ENCODE peak calls at places on chromosome 7, in eight cellular contexts. X, F, A, D, S, N, L and I are unnamed samples.

GRCh38 chr7:81367335-81367801 is 402.5 kb downstream of the HGF start:
- DNase-seq in S (peak), F (peak), L (peak), A (no peak), N (no peak), X (no peak), D (no peak), I (no peak)

GRCh38 chr7:537911-538634 is 18.4 kb upstream of the PDGFA start:
- DNase-seq in D (no peak), F (no peak), S (peak), L (peak), A (no peak), N (no peak), X (no peak), I (no peak)

GRCh38 chr7:44196450-44196872 is 4.3 kb upstream of the YKT6 start:
- DNase-seq in N (peak), X (no peak), F (no peak), A (peak), D (peak), S (no peak), L (no peak), I (no peak)

GRCh38 chr7:27709137-27710075 is 30.6 kb upstream of the TAX1BP1 start:
- DNase-seq in F (no peak), A (no peak), D (no peak), X (no peak), L (peak), S (no peak), N (no peak), I (no peak)

GRCh38 chr7:17058568-17058967 is 176.8 kb upstream of the AGR3 start:
- DNase-seq in D (no peak), F (no peak), L (peak), X (no peak), A (no peak), N (no peak), S (no peak), I (no peak)

GRCh38 chr7:131507592-131508331 is 48.7 kb downstream of the PODXL start:
- DNase-seq in D (peak), S (peak), A (peak), F (peak), N (peak), X (peak), L (peak), I (peak)

GRCh38 chr7:13551503-13551902 is 438.0 kb downstream of the ETV1 start:
- DNase-seq in L (peak), X (no peak), S (no peak), N (no peak), A (no peak), D (no peak), F (no peak), I (no peak)

GRCh38 chr7:47100815-47101435 is 481.0 kb downstream of the TNS3 start:
- DNase-seq in L (no peak), S (peak), A (peak), F (peak), X (no peak), N (peak), D (peak), I (no peak)

GRCh38 chr7:131896189-131896855 is 339.9 kb upstream of the PODXL start:
- DNase-seq in S (no peak), D (no peak), F (no peak), X (no peak), A (no peak), L (no peak), N (peak), I (no peak)

GRCh38 chr7:90119178-90119971 is 34.9 kb upstream of the STEAP1 start:
- DNase-seq in S (peak), A (no peak), L (peak), X (no peak), D (peak), F (no peak), N (peak), I (no peak)

GRCh38 chr7:37923996-37924395 is 3.6 kb downstream of the EPDR1 start:
- DNase-seq in A (no peak), S (no peak), L (peak), F (no peak), X (no peak), N (no peak), D (no peak), I (no peak)

GRCh38 chr7:25392571-25393338 is 164.5 kb upstream of the NPVF start:
- DNase-seq in D (no peak), F (no peak), X (no peak), A (no peak), L (no peak), N (peak), S (no peak), I (no peak)

GRCh38 chr7:149006345-149006725 is 22.0 kb downstream of the PDIA4 start:
- DNase-seq in N (no peak), L (no peak), D (no peak), F (no peak), S (no peak), X (no peak), A (no peak), I (no peak)

GRCh38 chr7:23396222-23396621 is 74.1 kb downstream of the IGF2BP3 start:
- DNase-seq in L (peak), A (no peak), X (no peak), F (no peak), S (no peak), N (no peak), D (no peak), I (no peak)

GRCh38 chr7:156473476-156474240 is 166.9 kb upstream of the RNF32 start:
- DNase-seq in X (no peak), N (peak), S (peak), F (no peak), A (peak), L (peak), D (peak), I (no peak)

GRCh38 chr7:15159239-15159638 is 256.7 kb upstream of the DGKB start:
- DNase-seq in A (no peak), X (no peak), S (no peak), L (no peak), F (no peak), D (no peak), N (no peak), I (no peak)

GRCh38 chr7:15158141-15158810 is 255.7 kb upstream of the DGKB start:
- DNase-seq in F (no peak), S (no peak), D (no peak), N (no peak), L (no peak), A (no peak), X (no peak), I (no peak)
- TF ChIP-seq CTCF in F (no peak), S (no peak), D (no peak), N (no peak), L (no peak), A (no peak), X (no peak), I (no peak)

GRCh38 chr7:142960955-142961512 is 1.1 kb downstream of the KEL start:
- DNase-seq in S (no peak), D (peak), A (no peak), X (no peak), N (no peak), F (no peak), L (no peak), I (no peak)
- TF ChIP-seq CTCF in S (no peak), D (no peak), A (peak), X (no peak), N (no peak), F (no peak), L (no peak), I (no peak)

GRCh38 chr7:128841961-128842673 is 11.9 kb downstream of the FLNC start:
- DNase-seq in S (peak), D (peak), X (peak), A (peak), L (peak), N (peak), F (no peak), I (peak)
- TF ChIP-seq CTCF in S (peak), D (peak), X (peak), A (peak), L (peak), N (peak), F (no peak), I (peak)

GRCh38 chr7:129611246-129612111 is at the start of gene NRF1:
- DNase-seq in F (peak), A (peak), D (peak), L (peak), X (peak), N (peak), S (peak), I (peak)
- TF ChIP-seq CTCF in F (no peak), A (no peak), D (no peak), L (no peak), X (no peak), N (no peak), S (peak), I (no peak)

GRCh38 chr7:98921608-98922372 is 43.5 kb downstream of the TRRAP start:
- DNase-seq in F (no peak), D (no peak), S (no peak), X (no peak), L (no peak), N (peak), A (no peak), I (no peak)
- TF ChIP-seq CTCF in F (no peak), D (no peak), S (no peak), X (no peak), L (no peak), N (peak), A (no peak), I (no peak)

GRCh38 chr7:73522081-73522818 is at the start of gene BAZ1B:
- DNase-seq in L (peak), F (peak), A (peak), S (peak), N (peak), X (peak), D (peak), I (peak)
- TF ChIP-seq CTCF in L (no peak), F (peak), A (no peak), S (peak), N (peak), X (no peak), D (no peak), I (no peak)

DNA sequence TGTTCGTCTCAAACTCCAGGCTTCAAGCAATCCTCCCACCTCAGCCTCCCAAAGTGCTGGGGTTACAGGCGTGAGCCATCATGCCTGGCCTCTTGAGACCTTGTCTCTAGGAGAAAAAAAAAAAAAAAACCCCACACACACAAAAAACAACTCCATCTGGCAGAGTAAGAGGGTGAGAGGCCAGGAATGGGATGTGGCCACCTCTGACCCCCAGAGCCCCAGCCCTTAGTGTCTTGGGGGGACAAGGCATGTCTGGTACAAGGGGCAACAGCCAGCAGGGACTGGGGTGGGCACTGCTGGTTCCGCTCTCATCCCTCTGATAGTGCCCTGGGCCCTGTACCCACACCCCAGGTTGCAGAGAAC is 15.6 kb upstream of the TNRC18 start:
- DNase-seq in X (no peak), S (no peak), N (no peak), A (no peak), F (no peak), L (no peak), D (no peak), I (no peak)
- TF ChIP-seq CTCF in X (no peak), S (no peak), N (no peak), A (no peak), F (no peak), L (no peak), D (no peak), I (no peak)

GRCh38 chr7:51352174-51353145 is 35.9 kb upstream of the COBL start:
- DNase-seq in L (no peak), D (no peak), F (no peak), N (no peak), S (no peak), X (no peak), A (no peak), I (no peak)

GRCh38 chr7:51351661-51352060 is 35.1 kb upstream of the COBL start:
- DNase-seq in F (no peak), D (no peak), S (no peak), L (no peak), X (no peak), N (no peak), A (no peak), I (no peak)

GRCh38 chr7:51346136-51346535 is 29.5 kb upstream of the COBL start:
- DNase-seq in F (no peak), X (no peak), L (no peak), D (no peak), N (no peak), A (no peak), S (no peak), I (no peak)

GRCh38 chr7:51354434-51354833 is 37.8 kb upstream of the COBL start:
- DNase-seq in F (no peak), S (no peak), L (no peak), N (no peak), D (no peak), A (no peak), X (no peak), I (no peak)

DNA sequence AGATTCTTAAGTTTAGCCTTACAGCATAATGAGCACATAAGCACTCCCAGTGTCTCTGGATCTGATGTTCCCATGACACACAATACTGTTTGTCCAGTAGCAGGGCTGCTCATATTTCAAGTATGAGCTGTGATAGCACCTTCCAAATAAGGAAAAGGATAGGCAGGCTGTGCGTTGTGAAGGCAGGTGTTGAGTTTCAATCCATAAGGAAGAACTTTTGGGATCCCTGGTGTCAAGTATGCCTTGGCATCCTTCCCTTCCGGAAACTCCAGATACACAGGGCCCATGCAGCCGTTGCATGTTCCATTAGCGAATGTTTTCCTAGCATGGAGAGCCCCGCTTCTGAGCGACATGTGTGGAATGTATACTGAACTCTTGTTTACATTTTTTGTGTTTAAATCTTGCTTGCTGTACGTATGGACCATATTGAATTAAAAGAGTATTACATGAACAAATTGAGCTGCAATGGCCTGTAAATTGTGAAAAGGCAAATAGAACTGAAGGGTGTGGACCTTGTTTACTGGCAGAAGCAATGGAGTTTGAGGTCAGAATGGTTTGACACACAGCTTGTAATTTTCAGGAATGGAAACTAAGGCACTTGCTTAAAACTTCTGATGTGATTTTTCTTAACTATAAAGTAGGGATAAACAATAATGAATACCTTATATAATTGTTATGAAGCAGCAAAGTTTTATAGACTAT is 33.7 kb upstream of the COBL start:
- DNase-seq in S (no peak), A (no peak), F (no peak), D (no peak), X (no peak), N (no peak), L (no peak), I (no peak)
- TF ChIP-seq CTCF in S (no peak), A (no peak), F (no peak), D (no peak), X (no peak), N (no peak), L (no peak), I (no peak)

GRCh38 chr7:124996778-124997177 is 67.2 kb upstream of the POT1 start:
- DNase-seq in D (no peak), A (peak), S (no peak), N (peak), F (no peak), L (no peak), X (no peak), I (no peak)
- TF ChIP-seq CTCF in D (no peak), A (peak), S (peak), N (peak), F (no peak), L (no peak), X (no peak), I (no peak)